ENCODE peak calls at places on chromosomes 11 and 22, in four cellular contexts. N, R, F and Q are unnamed samples.

GRCh38 chr11:84019576-84020194 is 733.5 kb upstream of the CCDC90B start:
- DNase-seq in N (no peak), R (no peak), F (no peak), Q (peak)

GRCh38 chr11:119417726-119418540 is 5.0 kb downstream of the THY1 start:
- DNase-seq in R (no peak), N (no peak), F (no peak), Q (peak)

GRCh38 chr11:77183421-77183984 is 55.5 kb downstream of the MYO7A start:
- DNase-seq in N (no peak), F (no peak), R (no peak), Q (no peak)

GRCh38 chr11:132456735-132457328 is 1075.5 kb downstream of the OPCML start:
- DNase-seq in R (no peak), F (no peak), N (no peak), Q (no peak)

GRCh38 chr22:39300198-39300830 is 19.1 kb downstream of the RPL3 start:
- DNase-seq in N (peak), R (no peak), F (peak), Q (no peak)

GRCh38 chr11:130022799-130023198 is 20.2 kb upstream of the PRDM10 start:
- DNase-seq in R (no peak), F (no peak), N (no peak), Q (no peak)

GRCh38 chr11:12556155-12556554 is 118.1 kb upstream of the TEAD1 start:
- DNase-seq in F (no peak), N (peak), R (peak), Q (no peak)

GRCh38 chr11:20162824-20163777 is 2.8 kb upstream of the DBX1 start:
- DNase-seq in N (no peak), R (no peak), F (no peak), Q (peak)

GRCh38 chr11:28107726-28108618 is at the start of the genes KIF18A and METTL15:
- DNase-seq in F (peak), R (peak), N (peak), Q (peak)

GRCh38 chr11:93507517-93507916 is 35.7 kb downstream of the SMCO4 start:
- DNase-seq in N (no peak), R (no peak), F (no peak), Q (no peak)

GRCh38 chr22:27686534-27686933 is 115.0 kb downstream of the MN1 start:
- DNase-seq in F (peak), N (no peak), R (peak), Q (no peak)

GRCh38 chr22:24423519-24424000 is 3.8 kb upstream of the ADORA2A start:
- DNase-seq in N (no peak), F (peak), R (peak), Q (no peak)

GRCh38 chr22:37218399-37218770 is 6.1 kb upstream of the SSTR3 start:
- DNase-seq in F (no peak), N (no peak), R (no peak), Q (no peak)
- H3K4me3 ChIP-seq in F (no peak), N (no peak), R (no peak), Q (no peak)

GRCh38 chr11:86802146-86802545 is 1.8 kb downstream of the PRSS23 start:
- DNase-seq in F (no peak), N (no peak), R (no peak), Q (peak)

GRCh38 chr11:86803641-86804040 is 3.3 kb downstream of the PRSS23 start:
- DNase-seq in F (no peak), N (no peak), R (no peak), Q (no peak)

GRCh38 chr11:86802601-86803051 is 2.3 kb downstream of the PRSS23 start:
- DNase-seq in F (no peak), N (no peak), R (no peak), Q (peak)

GRCh38 chr11:86804871-86805415 is 4.6 kb downstream of the PRSS23 start:
- DNase-seq in N (no peak), F (no peak), R (no peak), Q (no peak)

DNA sequence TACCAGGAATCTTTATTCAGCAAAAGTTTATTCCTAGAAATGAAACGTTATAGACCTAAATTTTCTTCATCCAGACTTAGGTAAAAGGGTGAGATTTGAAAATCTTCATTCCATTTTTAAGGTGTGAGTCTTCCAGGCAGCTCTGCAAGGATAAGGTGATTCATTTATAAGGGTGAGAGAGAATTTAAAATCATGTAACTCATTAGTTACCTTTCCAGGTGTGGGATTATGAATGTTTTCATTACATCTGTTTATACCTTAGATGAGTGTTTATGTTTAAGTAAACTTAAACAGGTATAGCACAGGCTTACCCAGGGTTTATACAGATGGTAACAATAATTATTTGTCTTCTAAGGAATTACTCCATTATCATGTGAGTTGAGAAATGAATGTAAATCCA is 2.8 kb downstream of the PRSS23 start:
- DNase-seq in R (no peak), N (no peak), F (no peak), Q (peak)
- H3K4me3 ChIP-seq in R (no peak), N (no peak), F (no peak), Q (peak)

DNA sequence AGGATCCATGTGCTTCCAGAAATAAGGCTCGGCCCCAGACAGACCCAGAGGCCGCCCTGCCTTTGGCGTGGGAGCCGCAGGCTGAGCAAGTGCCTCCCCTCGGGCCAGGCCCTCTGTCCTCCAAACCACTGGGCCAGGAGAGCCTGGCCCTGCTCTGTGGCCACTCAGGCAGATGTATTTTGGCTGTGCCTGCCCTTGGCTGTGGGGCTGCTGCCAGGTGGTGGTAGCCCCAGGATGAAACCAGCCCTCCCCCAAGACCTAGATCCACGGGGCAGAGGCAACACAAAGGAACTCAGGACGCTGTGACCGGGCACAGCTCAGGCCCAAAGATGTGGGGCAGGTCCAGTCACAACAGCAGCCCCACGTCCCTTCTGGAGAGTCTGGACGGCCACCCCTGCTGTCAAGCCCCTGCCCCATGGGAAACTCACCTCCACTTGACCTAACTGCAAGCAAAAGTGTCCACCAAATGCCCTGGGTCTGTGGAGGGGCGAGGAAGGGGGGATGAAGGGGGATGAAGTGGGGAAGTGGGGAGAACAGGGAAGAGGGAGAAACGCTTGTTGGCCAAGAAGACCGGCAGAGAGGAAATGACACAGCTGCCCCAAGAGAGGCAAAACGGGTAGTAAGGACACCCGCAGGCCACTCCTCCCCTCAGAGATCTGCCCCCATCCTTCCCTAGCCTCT is 23.9 kb downstream of the PISD start:
- DNase-seq in R (no peak), N (peak), F (peak), Q (no peak)
- H3K4me3 ChIP-seq in R (peak), N (peak), F (peak), Q (no peak)

GRCh38 chr11:33505140-33505539 is 195.5 kb downstream of the C11orf91 start:
- DNase-seq in F (no peak), R (no peak), N (no peak), Q (no peak)
- H3K4me3 ChIP-seq in F (no peak), R (no peak), N (no peak), Q (no peak)